ENCODE peak calls at places on chromosomes 11 and 22, in six cellular contexts. One of them, this sample, is unnamed.

GRCh38 chr11:50187220-50187619 is 154.5 kb downstream of the OR4C45 start:
- DNase-seq in A549: no peak
- DNase-seq in endothelial cell of umbilical vein: no peak
- DNase-seq in GM12878: no peak
- DNase-seq in HepG2: no peak
- DNase-seq in K562: no peak
- DNase-seq in this sample: peak; percentile 6

GRCh38 chr22:40182231-40182835 is 4.6 kb downstream of the TNRC6B start:
- DNase-seq in HepG2: no peak
- DNase-seq in A549: no peak
- DNase-seq in endothelial cell of umbilical vein: peak; percentile 56
- DNase-seq in GM12878: no peak
- DNase-seq in K562: no peak
- DNase-seq in this sample: no peak

GRCh38 chr22:20096574-20097420 is 16.8 kb downstream of the DGCR8 start:
- DNase-seq in A549: no peak
- DNase-seq in GM12878: no peak
- DNase-seq in K562: no peak
- DNase-seq in endothelial cell of umbilical vein: no peak
- DNase-seq in HepG2: no peak
- DNase-seq in this sample: no peak

GRCh38 chr11:13224324-13224723 is 53.3 kb upstream of the BMAL1 start:
- DNase-seq in A549: no peak
- DNase-seq in endothelial cell of umbilical vein: no peak
- DNase-seq in HepG2: no peak
- DNase-seq in K562: no peak
- DNase-seq in GM12878: no peak
- DNase-seq in this sample: no peak

GRCh38 chr22:43967069-43967468 is 11.8 kb downstream of the SAMM50 start:
- DNase-seq in HepG2: no peak
- DNase-seq in endothelial cell of umbilical vein: no peak
- DNase-seq in K562: no peak
- DNase-seq in GM12878: no peak
- DNase-seq in A549: no peak
- DNase-seq in this sample: no peak

GRCh38 chr11:46617451-46618314 is at the start of gene ATG13:
- DNase-seq in K562: peak; percentile 85
- DNase-seq in HepG2: peak; percentile 66
- DNase-seq in endothelial cell of umbilical vein: peak; percentile 80
- DNase-seq in A549: peak; percentile 84
- DNase-seq in GM12878: no peak
- DNase-seq in this sample: peak; percentile 86

GRCh38 chr11:130213143-130213978 is 53.8 kb downstream of the ST14 start:
- DNase-seq in A549: peak; percentile 58
- DNase-seq in HepG2: peak; percentile 21
- DNase-seq in K562: peak; percentile 88
- DNase-seq in endothelial cell of umbilical vein: peak; percentile 40
- DNase-seq in GM12878: no peak
- DNase-seq in this sample: peak; percentile 65

GRCh38 chr11:62676698-62677097 is 2.2 kb downstream of the UBXN1 start:
- DNase-seq in HepG2: no peak
- DNase-seq in endothelial cell of umbilical vein: no peak
- DNase-seq in A549: no peak
- DNase-seq in GM12878: no peak
- DNase-seq in K562: no peak
- DNase-seq in this sample: no peak

GRCh38 chr22:35217541-35217940 is 39.8 kb upstream of the HMGXB4 start:
- DNase-seq in K562: no peak
- DNase-seq in GM12878: no peak
- DNase-seq in HepG2: no peak
- DNase-seq in A549: no peak
- DNase-seq in endothelial cell of umbilical vein: no peak
- DNase-seq in this sample: no peak

GRCh38 chr22:43544282-43544673 is 132.5 kb downstream of the MPPED1 start:
- DNase-seq in endothelial cell of umbilical vein: no peak
- DNase-seq in A549: no peak
- DNase-seq in K562: no peak
- DNase-seq in HepG2: no peak
- DNase-seq in GM12878: no peak
- DNase-seq in this sample: no peak

GRCh38 chr11:20634781-20635180 is 34.6 kb upstream of the NELL1 start:
- DNase-seq in GM12878: no peak
- DNase-seq in endothelial cell of umbilical vein: no peak
- DNase-seq in HepG2: no peak
- DNase-seq in K562: no peak
- DNase-seq in A549: no peak
- DNase-seq in this sample: no peak

GRCh38 chr11:60672255-60672654 is 27.2 kb upstream of the MS4A8 start:
- DNase-seq in HepG2: no peak
- DNase-seq in K562: no peak
- DNase-seq in endothelial cell of umbilical vein: no peak
- DNase-seq in GM12878: no peak
- DNase-seq in A549: no peak
- DNase-seq in this sample: no peak

GRCh38 chr11:128948583-128948982 is 5.9 kb upstream of the TP53AIP1 start:
- DNase-seq in HepG2: no peak
- DNase-seq in GM12878: no peak
- DNase-seq in K562: no peak
- DNase-seq in endothelial cell of umbilical vein: peak; percentile 13
- DNase-seq in A549: no peak
- DNase-seq in this sample: no peak

GRCh38 chr11:68523743-68524142 is 63.2 kb downstream of the PPP6R3 start:
- DNase-seq in K562: no peak
- DNase-seq in endothelial cell of umbilical vein: no peak
- DNase-seq in HepG2: no peak
- DNase-seq in A549: no peak
- DNase-seq in GM12878: no peak
- DNase-seq in this sample: no peak

GRCh38 chr22:38756631-38757463 is 1.0 kb upstream of the SUN2 start:
- DNase-seq in K562: no peak
- DNase-seq in HepG2: no peak
- DNase-seq in A549: no peak
- DNase-seq in endothelial cell of umbilical vein: peak; percentile 10
- DNase-seq in GM12878: no peak
- DNase-seq in this sample: peak; percentile 54

GRCh38 chr22:50528682-50529415 is 963 bp downstream of the TYMP start:
- DNase-seq in K562: no peak
- DNase-seq in endothelial cell of umbilical vein: no peak
- DNase-seq in A549: no peak
- DNase-seq in HepG2: no peak
- DNase-seq in GM12878: no peak
- DNase-seq in this sample: peak; percentile 47
- TF ChIP-seq POLR2A in K562: no peak
- TF ChIP-seq POLR2A in endothelial cell of umbilical vein: no peak
- TF ChIP-seq POLR2A in A549: no peak
- TF ChIP-seq POLR2A in HepG2: peak; percentile 22
- TF ChIP-seq POLR2A in GM12878: no peak
- TF ChIP-seq POLR2A in this sample: no peak

GRCh38 chr11:203945-204586 is 3.1 kb downstream of the BET1L start:
- DNase-seq in GM12878: no peak
- DNase-seq in endothelial cell of umbilical vein: no peak
- DNase-seq in HepG2: no peak
- DNase-seq in A549: no peak
- DNase-seq in K562: no peak
- DNase-seq in this sample: no peak
- TF ChIP-seq MYC in GM12878: no peak
- TF ChIP-seq MYC in endothelial cell of umbilical vein: no peak
- TF ChIP-seq MYC in HepG2: no peak
- TF ChIP-seq MYC in A549: no peak
- TF ChIP-seq MYC in K562: no peak
- TF ChIP-seq MYC in this sample: no peak

DNA sequence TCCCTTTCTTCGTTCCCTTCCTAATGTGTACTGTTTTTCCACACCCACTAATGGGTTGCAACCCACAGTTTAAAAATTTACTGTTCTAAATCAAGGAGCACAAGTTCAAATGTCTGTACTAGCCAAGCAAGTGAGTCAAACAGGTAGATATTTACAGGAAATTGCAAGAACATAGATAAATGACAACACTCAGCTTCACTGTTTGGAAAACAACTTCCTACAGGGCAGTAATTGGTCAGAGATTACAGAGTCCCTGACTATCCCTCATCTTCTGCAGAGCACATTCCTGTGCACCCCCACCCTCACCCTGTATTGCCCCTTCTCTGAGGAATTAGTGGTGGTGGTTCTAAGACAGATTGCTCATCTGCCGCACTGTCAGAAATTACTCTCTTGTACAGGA is 1.9 kb downstream of the SERPING1 start:
- DNase-seq in A549: no peak
- DNase-seq in HepG2: no peak
- DNase-seq in GM12878: no peak
- DNase-seq in K562: no peak
- DNase-seq in endothelial cell of umbilical vein: no peak
- DNase-seq in this sample: no peak
- H3K4me3 ChIP-seq in A549: no peak overlapping the region
- H3K4me3 ChIP-seq in HepG2: no peak overlapping the region
- H3K4me3 ChIP-seq in GM12878: no peak overlapping the region
- H3K4me3 ChIP-seq in K562: no peak overlapping the region
- H3K4me3 ChIP-seq in endothelial cell of umbilical vein: no peak overlapping the region
- H3K4me3 ChIP-seq in this sample: no peak overlapping the region

GRCh38 chr11:119089319-119089718 is 4.6 kb downstream of the HMBS start:
- DNase-seq in GM12878: no peak
- DNase-seq in endothelial cell of umbilical vein: no peak
- DNase-seq in A549: no peak
- DNase-seq in K562: peak; percentile 37
- DNase-seq in HepG2: no peak
- DNase-seq in this sample: no peak

GRCh38 chr11:119081682-119082081 is 3.0 kb upstream of the HMBS start:
- DNase-seq in HepG2: no peak
- DNase-seq in A549: no peak
- DNase-seq in K562: no peak
- DNase-seq in endothelial cell of umbilical vein: no peak
- DNase-seq in GM12878: no peak
- DNase-seq in this sample: no peak

GRCh38 chr11:119087747-119088241 is 3.1 kb downstream of the HMBS start:
- DNase-seq in A549: no peak
- DNase-seq in GM12878: no peak
- DNase-seq in endothelial cell of umbilical vein: no peak
- DNase-seq in K562: peak; percentile 88
- DNase-seq in HepG2: no peak
- DNase-seq in this sample: peak; percentile 63

GRCh38 chr11:119085523-119085878 is 820 bp downstream of the HMBS start:
- DNase-seq in A549: no peak
- DNase-seq in K562: peak; percentile 52
- DNase-seq in endothelial cell of umbilical vein: no peak
- DNase-seq in GM12878: no peak
- DNase-seq in HepG2: no peak
- DNase-seq in this sample: no peak

DNA sequence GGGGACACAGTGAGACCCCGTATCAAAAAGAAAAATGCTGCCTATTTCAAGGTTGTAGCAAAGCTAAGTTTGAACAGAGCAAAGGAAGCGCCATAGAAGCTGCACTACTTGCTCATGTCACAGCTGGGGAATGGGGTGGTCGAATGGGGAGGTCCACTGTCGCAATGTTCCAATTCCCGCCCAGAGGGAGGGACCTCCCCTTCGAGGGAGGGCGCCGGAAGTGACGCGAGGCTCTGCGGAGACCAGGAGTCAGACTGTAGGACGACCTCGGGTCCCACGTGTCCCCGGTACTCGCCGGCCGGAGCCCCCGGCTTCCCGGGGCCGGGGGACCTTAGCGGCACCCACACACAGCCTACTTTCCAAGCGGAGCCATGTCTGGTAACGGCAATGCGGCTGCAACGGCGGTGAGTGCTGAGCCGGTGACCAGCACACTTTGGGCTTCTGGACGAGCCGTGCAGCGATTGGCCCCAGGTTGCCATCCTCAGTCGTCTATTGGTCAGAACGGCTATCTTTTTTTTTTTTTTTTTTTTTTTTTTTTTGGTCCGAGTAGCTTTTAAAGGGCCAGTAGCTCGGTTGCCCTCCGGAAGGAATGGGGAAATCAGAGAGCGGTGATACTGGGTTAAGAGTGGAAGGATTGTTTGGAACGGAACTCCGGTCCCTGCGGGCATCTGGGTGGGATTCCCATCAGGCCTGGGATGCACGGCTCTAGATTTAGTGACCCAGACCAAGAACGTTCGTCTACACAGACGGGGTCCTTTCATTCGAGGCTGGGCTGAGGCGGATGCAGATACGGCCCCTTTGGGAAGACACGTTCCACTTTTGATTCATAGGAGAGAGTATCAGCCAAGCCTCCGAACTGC is at the start of gene HMBS:
- DNase-seq in K562: peak; percentile 87
- DNase-seq in HepG2: peak; percentile 92
- DNase-seq in GM12878: peak; percentile 79
- DNase-seq in A549: peak; percentile 78
- DNase-seq in endothelial cell of umbilical vein: peak; percentile 95
- DNase-seq in this sample: peak; percentile 98
- TF ChIP-seq POLR2A in K562: peak; percentile 92
- TF ChIP-seq POLR2A in HepG2: peak; percentile 93
- TF ChIP-seq POLR2A in GM12878: peak; percentile 89
- TF ChIP-seq POLR2A in A549: peak; percentile 75
- TF ChIP-seq POLR2A in endothelial cell of umbilical vein: peak; percentile 97
- TF ChIP-seq POLR2A in this sample: peak; percentile 93

GRCh38 chr22:50191041-50191740 is 5.5 kb downstream of the TRABD start:
- DNase-seq in endothelial cell of umbilical vein: no peak
- DNase-seq in HepG2: no peak
- DNase-seq in A549: no peak
- DNase-seq in K562: no peak
- DNase-seq in GM12878: peak; percentile 85
- DNase-seq in this sample: peak; percentile 90

GRCh38 chr22:50190182-50190951 is 4.7 kb downstream of the TRABD start:
- DNase-seq in A549: peak; percentile 68
- DNase-seq in HepG2: no peak
- DNase-seq in K562: peak; percentile 85
- DNase-seq in endothelial cell of umbilical vein: peak; percentile 46
- DNase-seq in GM12878: peak; percentile 76
- DNase-seq in this sample: peak; percentile 91

GRCh38 chr22:50192825-50193204 is 7.1 kb downstream of the TRABD start:
- DNase-seq in GM12878: no peak
- DNase-seq in A549: no peak
- DNase-seq in endothelial cell of umbilical vein: no peak
- DNase-seq in HepG2: no peak
- DNase-seq in K562: no peak
- DNase-seq in this sample: no peak

GRCh38 chr22:50193621-50194020 is 7.2 kb upstream of the SELENOO start:
- DNase-seq in endothelial cell of umbilical vein: no peak
- DNase-seq in A549: no peak
- DNase-seq in K562: no peak
- DNase-seq in GM12878: no peak
- DNase-seq in HepG2: no peak
- DNase-seq in this sample: no peak

DNA sequence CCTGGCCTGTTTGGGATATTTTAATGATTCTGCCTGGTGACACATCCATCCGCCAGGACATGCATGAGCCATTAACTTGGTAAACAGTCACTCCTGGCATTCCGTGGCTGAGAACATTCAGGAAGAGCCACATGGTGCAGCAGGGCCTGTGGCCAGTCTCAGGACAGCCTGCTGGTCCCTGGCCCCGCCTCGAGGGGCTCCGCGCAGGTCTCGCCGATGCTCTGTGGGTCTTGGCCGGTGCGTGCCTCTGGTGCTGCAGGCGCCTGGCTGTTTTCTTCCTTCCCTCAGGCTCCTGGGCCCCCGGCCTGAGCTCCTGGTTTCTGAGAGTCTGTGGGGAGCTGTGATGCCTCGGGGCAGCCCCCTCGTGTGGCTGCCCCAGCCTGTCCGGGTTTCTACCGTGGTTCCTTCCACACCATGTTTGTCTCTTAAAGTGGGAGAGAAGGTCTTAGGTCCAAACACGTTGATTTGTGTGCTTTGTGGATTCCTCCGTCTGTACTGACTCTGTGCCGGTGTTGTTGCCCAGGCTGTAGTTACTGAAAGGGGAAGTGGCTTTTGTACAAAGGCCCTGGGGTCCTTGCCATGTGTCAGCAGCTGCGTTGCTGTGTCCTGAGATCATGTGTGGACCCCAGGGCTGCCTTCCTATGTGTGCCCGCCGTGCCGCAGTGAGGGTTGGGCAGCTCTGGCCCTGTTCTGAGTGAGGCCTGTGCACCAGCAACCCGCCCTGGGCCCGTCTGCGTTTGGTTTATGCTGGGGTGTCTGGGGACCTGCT is 6.5 kb downstream of the TRABD start:
- DNase-seq in GM12878: no peak
- DNase-seq in HepG2: no peak
- DNase-seq in K562: no peak
- DNase-seq in A549: no peak
- DNase-seq in endothelial cell of umbilical vein: no peak
- DNase-seq in this sample: peak; percentile 77
- TF ChIP-seq MYC in GM12878: no peak
- TF ChIP-seq MYC in HepG2: no peak
- TF ChIP-seq MYC in K562: no peak
- TF ChIP-seq MYC in A549: no peak
- TF ChIP-seq MYC in endothelial cell of umbilical vein: no peak
- TF ChIP-seq MYC in this sample: no peak

This sample was measured in NB4.